ENCODE peak calls at places on chromosomes 16 and 17, in four cellular contexts. One of them, this sample, is unnamed.

GRCh38 chr17:69179227-69179952 is 37.7 kb upstream of the ABCA6 start:
- DNase-seq in H1: no peak
- DNase-seq in K562: no peak
- DNase-seq in HCT116: no peak
- DNase-seq in this sample: no peak

GRCh38 chr16:49350265-49351103 is 23.1 kb upstream of the C16orf78 start:
- DNase-seq in H1: no peak
- DNase-seq in K562: peak
- DNase-seq in HCT116: peak
- DNase-seq in this sample: peak

GRCh38 chr16:71648921-71649320 is 22.9 kb downstream of the MARVELD3 start:
- DNase-seq in H1: no peak
- DNase-seq in K562: no peak
- DNase-seq in HCT116: no peak
- DNase-seq in this sample: peak

GRCh38 chr17:1000597-1001490 is 3.9 kb downstream of the TIMM22 start:
- DNase-seq in H1: no peak
- DNase-seq in K562: no peak
- DNase-seq in HCT116: no peak
- DNase-seq in this sample: peak

GRCh38 chr16:87233928-87234327 is 83.3 kb downstream of the C16orf95 start:
- DNase-seq in H1: no peak
- DNase-seq in K562: peak
- DNase-seq in HCT116: no peak
- DNase-seq in this sample: peak

GRCh38 chr17:60305141-60305540 is 86.8 kb downstream of the USP32 start:
- DNase-seq in H1: no peak
- DNase-seq in K562: no peak
- DNase-seq in HCT116: no peak
- DNase-seq in this sample: peak

GRCh38 chr17:57605734-57606105 is 139.4 kb downstream of the CCDC182 start:
- DNase-seq in H1: no peak
- DNase-seq in K562: no peak
- DNase-seq in HCT116: no peak
- DNase-seq in this sample: no peak

GRCh38 chr17:58156839-58157803 is 8.9 kb downstream of the OR4D1 start:
- DNase-seq in H1: no peak
- DNase-seq in K562: peak
- DNase-seq in HCT116: no peak
- DNase-seq in this sample: no peak

GRCh38 chr17:16199093-16199492 is 16.2 kb downstream of the NCOR1 start:
- DNase-seq in H1: no peak
- DNase-seq in K562: no peak
- DNase-seq in HCT116: no peak
- DNase-seq in this sample: no peak

GRCh38 chr17:41691031-41691777 is 2.5 kb downstream of the EIF1 start:
- DNase-seq in H1: no peak
- DNase-seq in K562: no peak
- DNase-seq in HCT116: no peak
- DNase-seq in this sample: no peak

GRCh38 chr16:65702707-65703402 is 581.0 kb upstream of the CDH11 start:
- DNase-seq in H1: no peak
- DNase-seq in K562: no peak
- DNase-seq in HCT116: no peak
- DNase-seq in this sample: no peak

GRCh38 chr17:13393841-13394710 is 207.7 kb downstream of the HS3ST3A1 start:
- DNase-seq in H1: no peak
- DNase-seq in K562: no peak
- DNase-seq in HCT116: no peak
- DNase-seq in this sample: no peak

GRCh38 chr17:75194879-75195278 is 10.6 kb upstream of the NUP85 start:
- DNase-seq in H1: no peak
- DNase-seq in K562: no peak
- DNase-seq in HCT116: no peak
- DNase-seq in this sample: no peak

DNA sequence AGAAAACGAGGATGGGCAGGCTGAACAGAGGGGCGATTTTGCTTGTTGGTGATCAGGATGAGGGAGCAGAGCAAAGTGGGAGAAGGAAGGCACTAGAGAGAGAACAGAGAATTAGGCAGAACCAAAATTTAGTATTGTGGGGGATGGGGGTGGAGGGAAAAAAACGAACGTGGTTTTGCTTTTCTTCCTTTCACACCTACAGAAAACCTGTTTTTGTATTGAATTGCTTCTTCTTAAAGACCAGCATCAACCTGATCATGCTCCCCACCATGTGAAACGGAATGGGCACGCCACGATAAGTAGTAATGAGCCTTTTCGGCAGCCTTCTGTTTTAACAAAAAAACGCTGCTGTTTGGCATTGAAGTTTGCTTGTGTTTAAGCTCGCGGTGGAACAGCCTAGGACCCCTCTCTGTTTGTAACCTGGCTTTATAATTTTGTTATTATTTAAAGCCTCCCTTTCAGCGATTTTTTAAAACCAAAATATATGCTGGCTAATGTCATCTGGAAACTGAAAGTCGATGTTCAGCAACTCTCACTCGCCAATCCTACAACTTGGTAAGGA is 36.8 kb downstream of the ERCC4 start:
- DNase-seq in H1: no peak
- DNase-seq in K562: no peak
- DNase-seq in HCT116: no peak
- DNase-seq in this sample: no peak
- TF ChIP-seq FOSL1 in H1: no peak
- TF ChIP-seq FOSL1 in K562: no peak
- TF ChIP-seq FOSL1 in HCT116: no peak
- TF ChIP-seq FOSL1 in this sample: no peak

DNA sequence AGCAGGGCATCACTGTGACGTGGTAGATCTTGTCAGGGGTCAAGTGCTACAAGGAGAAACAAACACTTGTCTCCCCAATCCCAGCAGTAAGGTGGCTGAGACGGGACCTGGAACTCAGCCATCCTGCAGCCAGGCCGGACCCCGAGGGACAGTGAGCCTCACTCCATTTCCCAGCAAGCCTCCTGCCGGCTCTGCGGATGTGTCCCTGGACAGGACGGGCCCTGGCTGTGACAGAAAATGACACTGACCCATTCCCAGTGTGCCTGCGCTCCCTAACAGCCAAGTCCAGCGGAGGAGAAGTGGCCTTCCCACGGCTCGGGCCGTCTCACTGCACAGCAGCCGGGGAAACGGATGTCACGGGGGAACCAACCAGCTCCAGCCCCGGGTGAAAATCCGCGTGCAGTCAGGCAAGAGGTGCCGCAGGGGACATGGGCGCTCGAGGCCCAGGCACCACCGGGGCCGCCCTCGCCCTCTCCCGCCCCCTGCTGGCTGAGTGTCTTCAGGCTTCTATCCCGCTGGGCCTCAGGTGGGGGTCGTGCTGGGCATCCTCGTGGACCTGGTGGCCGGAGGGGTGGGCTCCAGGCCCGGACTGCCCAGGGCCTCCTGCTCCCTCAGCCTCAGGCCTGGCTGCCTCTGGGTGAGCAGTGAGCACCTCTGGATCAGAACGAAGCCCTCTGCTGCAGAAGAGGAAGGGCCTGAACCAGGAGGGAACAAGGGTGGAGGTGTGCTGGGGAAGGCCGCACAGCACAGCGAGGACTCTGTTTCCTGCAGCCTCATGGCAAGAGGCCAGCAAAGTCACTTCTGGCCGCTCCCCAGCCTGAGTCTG is 6.7 kb downstream of the HAGHL start:
- DNase-seq in H1: no peak
- DNase-seq in K562: peak
- DNase-seq in HCT116: no peak
- DNase-seq in this sample: no peak
- TF ChIP-seq FOSL1 in H1: no peak
- TF ChIP-seq FOSL1 in K562: no peak
- TF ChIP-seq FOSL1 in HCT116: no peak
- TF ChIP-seq FOSL1 in this sample: no peak

GRCh38 chr16:10976663-10977062 is 32.3 kb downstream of the CLEC16A start:
- DNase-seq in H1: no peak
- DNase-seq in K562: no peak
- DNase-seq in HCT116: no peak
- DNase-seq in this sample: no peak
- TF ChIP-seq FOSL1 in H1: no peak
- TF ChIP-seq FOSL1 in K562: no peak
- TF ChIP-seq FOSL1 in HCT116: no peak
- TF ChIP-seq FOSL1 in this sample: no peak

DNA sequence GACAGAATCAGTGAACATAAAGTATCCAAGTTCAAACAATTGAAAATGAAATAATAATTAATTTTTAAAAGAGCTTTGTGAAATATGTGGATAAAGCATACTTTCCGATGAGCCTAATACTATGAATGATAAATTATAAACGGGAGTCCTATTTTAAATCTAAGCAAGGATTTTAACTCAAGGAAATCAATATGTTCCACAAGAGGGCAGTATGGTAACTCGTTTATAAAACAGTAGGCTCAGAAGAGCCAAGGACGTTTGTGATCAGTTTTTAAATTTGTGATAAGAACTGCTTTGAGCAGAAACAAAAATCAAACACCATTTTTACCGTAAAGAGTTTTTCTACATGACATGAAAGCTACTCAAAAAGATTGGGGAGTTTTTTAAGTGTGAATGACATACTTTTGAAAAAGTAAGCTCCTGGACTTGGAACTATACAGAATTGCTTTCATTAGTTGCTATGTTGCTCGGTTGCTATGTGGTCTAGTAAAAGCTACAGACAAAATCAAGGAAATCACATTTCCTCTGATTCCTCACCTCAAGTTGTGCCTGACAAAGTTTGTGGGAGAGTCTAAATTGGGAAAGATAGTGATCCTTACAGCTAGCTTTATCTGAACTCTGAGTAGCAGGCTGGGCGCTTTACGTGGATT is 11.8 kb upstream of the TEKT1 start:
- DNase-seq in H1: no peak
- DNase-seq in K562: peak
- DNase-seq in HCT116: peak
- DNase-seq in this sample: peak
- TF ChIP-seq FOSL1 in H1: no peak
- TF ChIP-seq FOSL1 in K562: no peak
- TF ChIP-seq FOSL1 in HCT116: no peak
- TF ChIP-seq FOSL1 in this sample: no peak

GRCh38 chr17:19278729-19279128 is 41.6 kb downstream of the EPN2 start:
- DNase-seq in H1: no peak
- DNase-seq in K562: no peak
- DNase-seq in HCT116: no peak
- DNase-seq in this sample: no peak
- TF ChIP-seq FOSL1 in H1: no peak
- TF ChIP-seq FOSL1 in K562: no peak
- TF ChIP-seq FOSL1 in HCT116: no peak
- TF ChIP-seq FOSL1 in this sample: no peak

DNA sequence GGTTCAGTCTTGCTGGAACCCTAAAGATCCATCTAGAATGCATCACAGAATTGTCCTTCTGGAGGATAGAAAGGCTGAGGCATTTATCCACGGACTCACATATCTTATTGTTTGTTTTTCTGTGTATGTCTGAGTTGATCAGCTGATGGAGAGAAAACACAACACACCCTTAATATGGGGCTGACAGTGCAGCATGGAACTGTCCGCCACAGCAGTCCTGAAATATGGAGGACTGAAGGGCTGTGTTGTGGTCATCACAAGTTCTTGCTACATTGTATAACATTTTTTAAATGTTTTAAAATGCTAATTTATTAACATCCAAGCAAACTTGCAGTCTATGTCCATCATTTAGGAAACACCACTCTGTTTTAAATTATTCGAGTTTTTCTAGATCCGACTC is 448.9 kb upstream of the ERCC4 start:
- DNase-seq in H1: no peak
- DNase-seq in K562: no peak
- DNase-seq in HCT116: no peak
- DNase-seq in this sample: no peak
- TF ChIP-seq FOSL1 in H1: no peak
- TF ChIP-seq FOSL1 in K562: no peak
- TF ChIP-seq FOSL1 in HCT116: no peak
- TF ChIP-seq FOSL1 in this sample: no peak